ENCODE peak calls at places on chromosomes 1 and 21, in six cellular contexts. G is fibroblast of lung, X is tibial artery, L is Peyer's patch, T is right cardiac atrium, Y is esophagus squamous epithelium. I is an unnamed sample. For H3K4me1, the result is how much of the 10 kb centered on the place peaks cover.

GRCh38 chr1:39544327-39544726 is 32.3 kb downstream of the PABPC4 start:
- DNase-seq in Y (no peak), X (no peak), G (no peak), L (no peak), T (no peak), I (no peak)

GRCh38 chr1:193417420-193417819 is 231.0 kb upstream of the B3GALT2 start:
- DNase-seq in G (peak), T (no peak), Y (no peak), X (no peak), L (no peak), I (no peak)

GRCh38 chr1:164753521-164754077 is 194.6 kb downstream of the PBX1 start:
- DNase-seq in G (peak), X (no peak), Y (no peak), L (no peak), T (no peak), I (no peak)

GRCh38 chr1:155313266-155313665 is 4.6 kb downstream of the FDPS start:
- DNase-seq in Y (no peak), X (no peak), T (no peak), G (no peak), L (no peak), I (no peak)

GRCh38 chr1:219138747-219139146 is 34.9 kb upstream of the LYPLAL1 start:
- DNase-seq in G (no peak), X (no peak), Y (no peak), L (no peak), T (no peak), I (no peak)

GRCh38 chr1:58898739-58899580 is 115.1 kb upstream of the JUN start:
- DNase-seq in Y (no peak), G (no peak), T (peak), X (no peak), L (no peak), I (no peak)

GRCh38 chr1:31159323-31159722 is 80.4 kb downstream of the NKAIN1 start:
- DNase-seq in L (no peak), Y (no peak), G (no peak), X (no peak), T (no peak), I (no peak)

GRCh38 chr1:9758559-9759121 is 65.1 kb downstream of the CLSTN1 start:
- DNase-seq in Y (no peak), L (no peak), G (no peak), X (no peak), T (no peak), I (no peak)

GRCh38 chr1:32702599-32703478 is at the start of gene SYNC:
- DNase-seq in Y (no peak), X (peak), L (no peak), T (peak), G (peak), I (no peak)

GRCh38 chr1:37533317-37534093 is 18.9 kb upstream of the MEAF6 start:
- DNase-seq in T (no peak), G (no peak), Y (no peak), X (no peak), L (no peak), I (no peak)

GRCh38 chr1:189432761-189433160 is 1044.9 kb downstream of the BRINP3 start:
- DNase-seq in L (no peak), X (no peak), T (no peak), Y (no peak), G (peak), I (no peak)

GRCh38 chr1:26410706-26411623 is at the start of gene LIN28A:
- DNase-seq in L (no peak), Y (no peak), X (no peak), T (no peak), G (no peak), I (no peak)

GRCh38 chr21:16578912-16579311 is 849.1 kb downstream of the USP25 start:
- DNase-seq in L (no peak), X (no peak), Y (no peak), T (no peak), G (peak), I (no peak)
- H3K4me3 ChIP-seq in L (no peak), X (no peak), Y (no peak), T (no peak), G (no peak), I (no peak)

GRCh38 chr1:16014509-16015482 is 3.0 kb downstream of the HSPB7 start:
- DNase-seq in L (no peak), Y (no peak), X (peak), G (no peak), T (peak), I (no peak)
- H3K4me1 ChIP-seq in L (under half), Y (under half), X (under half), G (under half), T (under half), I (under half)

DNA sequence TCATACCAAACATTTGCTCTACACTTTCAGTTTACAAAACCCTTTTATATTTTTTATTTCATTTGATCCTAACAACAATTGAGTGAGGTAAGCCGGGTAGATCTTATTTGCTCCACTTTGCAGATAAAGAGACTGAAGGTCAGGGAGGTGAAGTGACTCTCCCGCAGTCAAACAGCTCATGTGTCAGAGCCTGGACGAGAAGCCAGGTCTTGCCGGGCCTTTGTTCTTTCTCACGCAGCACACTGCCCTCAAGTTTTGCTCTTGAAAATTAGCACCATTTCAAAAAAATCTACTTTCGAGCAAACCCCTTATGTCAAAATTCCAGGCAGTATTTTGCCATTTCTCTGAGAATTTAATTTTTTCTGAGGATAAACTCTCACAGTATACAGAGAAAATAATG is 65.2 kb downstream of the CD247 start:
- DNase-seq in T (no peak), G (no peak), L (no peak), Y (no peak), X (no peak), I (no peak)
- H3K4me3 ChIP-seq in T (no peak), G (no peak), L (no peak), Y (no peak), X (no peak), I (no peak)

GRCh38 chr1:18649713-18650370 is 19.2 kb downstream of the PAX7 start:
- DNase-seq in G (peak), X (no peak), L (no peak), Y (no peak), T (no peak), I (no peak)
- H3K4me1 ChIP-seq in G (under half), X (under half), L (under half), Y (under half), T (under half), I (half or more)

DNA sequence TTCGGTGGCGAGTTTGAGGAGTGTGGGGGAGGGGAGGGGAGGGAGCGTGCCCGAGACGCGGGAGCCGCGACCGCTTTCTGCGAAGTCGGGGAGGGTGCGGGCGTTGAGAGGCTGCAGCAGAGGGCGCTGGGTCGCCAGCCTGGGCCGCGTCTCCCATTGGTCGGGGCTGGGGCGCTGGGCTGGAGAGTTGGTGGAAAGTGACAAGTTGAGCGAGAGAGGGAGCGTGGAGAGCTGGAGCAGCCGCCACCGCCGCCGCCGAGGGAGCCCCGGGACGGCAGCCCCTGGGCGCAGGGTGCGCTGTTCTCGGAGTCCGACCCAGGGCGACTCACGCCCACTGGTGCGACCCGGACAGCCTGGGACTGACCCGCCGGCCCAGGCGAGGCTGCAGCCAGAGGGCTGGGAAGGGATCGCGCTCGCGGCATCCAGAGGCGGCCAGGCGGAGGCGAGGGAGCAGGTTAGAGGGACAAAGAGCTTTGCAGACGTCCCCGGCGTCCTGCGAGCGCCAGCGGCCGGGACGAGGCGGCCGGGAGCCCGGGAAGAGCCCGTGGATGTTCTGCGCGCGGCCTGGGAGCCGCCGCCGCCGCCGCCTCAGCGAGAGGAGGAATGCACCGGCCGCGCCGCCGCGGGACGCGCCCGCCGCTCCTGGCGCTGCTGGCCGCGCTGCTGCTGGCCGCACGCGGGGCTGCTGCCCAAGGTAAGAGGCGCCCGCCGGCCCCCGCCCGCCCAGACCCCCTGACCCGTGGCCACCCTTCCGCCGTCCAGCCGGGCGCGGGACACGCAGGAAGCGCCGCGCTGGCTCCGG is at the start of gene ROR1:
- DNase-seq in T (peak), L (peak), X (peak), G (peak), Y (no peak), I (peak)
- H3K4me3 ChIP-seq in T (peak), L (peak), X (peak), G (peak), Y (peak), I (no peak)

DNA sequence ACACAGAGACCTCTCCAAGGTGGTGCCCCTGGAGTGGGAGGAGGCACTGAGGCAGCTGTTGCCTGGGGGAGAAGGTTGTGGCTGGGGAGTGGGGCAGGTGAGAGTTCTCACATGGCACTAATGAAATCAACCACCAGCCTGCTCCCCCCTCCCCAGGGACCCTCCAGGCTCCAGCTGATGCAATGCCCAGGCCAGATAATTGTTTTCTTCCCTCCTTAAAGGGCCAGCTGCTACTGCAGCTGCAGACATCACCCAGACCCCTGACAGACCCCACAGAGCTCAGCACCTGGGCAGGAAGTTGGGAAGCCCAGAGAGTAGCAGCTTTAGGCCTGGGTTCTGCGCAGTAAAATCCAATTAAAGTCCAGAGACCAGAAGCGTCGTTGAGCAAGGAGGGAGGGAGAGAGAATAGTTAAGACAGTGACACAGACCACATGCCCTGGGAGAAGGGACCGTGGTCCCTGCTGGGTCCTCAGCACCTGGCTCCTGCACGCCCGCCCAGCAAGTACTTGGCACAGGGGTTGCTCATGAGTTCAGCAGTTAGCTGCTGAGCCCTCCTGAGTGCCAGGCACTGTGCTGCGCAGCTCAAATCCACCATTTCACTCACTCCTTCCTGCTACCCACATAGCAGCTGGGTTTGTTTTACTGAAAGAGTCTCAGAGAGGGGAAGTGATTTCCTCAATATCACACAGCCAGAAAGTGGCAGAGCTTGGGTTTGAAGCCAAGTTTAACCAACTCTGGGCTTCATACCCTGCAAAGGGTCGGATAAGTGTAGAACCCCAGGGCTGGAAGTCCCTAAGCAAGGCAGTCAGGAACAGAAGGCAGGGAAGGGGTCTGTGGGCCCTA is 1.9 kb downstream of the RIMS3 start:
- DNase-seq in T (no peak), X (no peak), Y (no peak), G (no peak), L (no peak), I (no peak)
- H3K4me1 ChIP-seq in T (under half), X (under half), Y (under half), G (under half), L (under half), I (under half)

GRCh38 chr1:145959333-145959732 is 1.5 kb upstream of the LIX1L start:
- DNase-seq in T (no peak), G (no peak), L (no peak), X (no peak), Y (no peak), I (no peak)

GRCh38 chr1:145960468-145961108 is 2.8 kb upstream of the LIX1L start:
- DNase-seq in T (peak), X (peak), L (peak), G (peak), Y (no peak), I (peak)

GRCh38 chr1:145958734-145959133 is 917 bp upstream of the LIX1L start:
- DNase-seq in Y (no peak), X (no peak), T (no peak), L (no peak), G (no peak), I (no peak)

GRCh38 chr1:145961109-145961424 is 3.2 kb upstream of the LIX1L start:
- DNase-seq in X (no peak), L (no peak), T (peak), G (no peak), Y (no peak), I (no peak)

DNA sequence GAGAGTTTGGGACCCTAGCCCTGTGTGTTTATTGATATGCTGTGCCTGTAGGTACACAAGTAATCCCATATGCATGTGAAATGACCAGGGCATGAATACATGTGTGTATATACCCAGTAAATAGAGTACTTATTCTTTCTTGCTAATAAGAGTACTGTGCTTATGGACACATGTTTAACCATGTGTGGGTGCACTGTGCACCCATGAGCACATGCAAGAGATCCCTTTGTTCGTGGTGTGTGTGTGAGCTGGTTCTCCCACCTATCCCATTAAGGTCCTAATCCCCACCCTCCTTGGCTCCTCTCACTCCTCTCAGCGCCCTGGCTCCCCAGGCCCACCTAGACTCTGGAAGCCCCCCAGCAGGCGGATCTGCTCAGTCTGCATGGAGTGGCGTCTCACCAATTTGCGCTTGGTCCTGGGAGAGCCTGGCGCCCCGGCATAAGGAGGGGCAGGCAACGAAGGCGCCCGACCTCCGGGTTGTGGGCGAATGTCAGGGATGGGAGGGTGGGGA is 2.2 kb upstream of the LIX1L start:
- DNase-seq in X (no peak), Y (no peak), G (no peak), L (no peak), T (no peak), I (no peak)
- H3K4me3 ChIP-seq in X (peak), Y (peak), G (no peak), L (peak), T (peak), I (peak)

GRCh38 chr1:36377776-36378175 is 7.9 kb downstream of the STK40 start:
- DNase-seq in Y (no peak), L (no peak), T (peak), X (no peak), G (no peak), I (no peak)

GRCh38 chr1:36382231-36382630 is 3.5 kb downstream of the STK40 start:
- DNase-seq in T (peak), G (no peak), L (no peak), Y (no peak), X (no peak), I (no peak)

GRCh38 chr1:36381405-36381804 is 4.3 kb downstream of the STK40 start:
- DNase-seq in L (no peak), X (no peak), Y (no peak), G (no peak), T (no peak), I (no peak)

GRCh38 chr1:36380782-36381181 is 4.9 kb downstream of the STK40 start:
- DNase-seq in T (peak), Y (no peak), L (no peak), X (no peak), G (no peak), I (no peak)

GRCh38 chr1:36380003-36380631 is 5.6 kb downstream of the STK40 start:
- DNase-seq in T (peak), G (no peak), X (peak), L (no peak), Y (no peak), I (no peak)
- H3K4me1 ChIP-seq in T (under half), G (under half), X (under half), L (under half), Y (under half), I (under half)

I was measured in CD8-positive, alpha-beta T cell.